ENCODE peak calls at places on chromosomes 4 and X, in ten cellular contexts. One of them, this sample, is unnamed.

GRCh38 chr4:124722069-124722468 is 9.5 kb upstream of the ANKRD50 start:
- DNase-seq in amniotic stem cell: no peak
- DNase-seq in epithelial cell of proximal tubule: no peak
- DNase-seq in GM23338: no peak
- DNase-seq in osteoblast: no peak
- DNase-seq in HL-60: no peak
- DNase-seq in AG08396: no peak
- DNase-seq in GM10248: no peak
- DNase-seq in kidney epithelial cell: no peak
- DNase-seq in NCI-H774: no peak
- DNase-seq in this sample: no peak

GRCh38 chr4:90057091-90057490 is 70.1 kb upstream of the CCSER1 start:
- DNase-seq in HL-60: no peak
- DNase-seq in AG08396: no peak
- DNase-seq in GM23338: no peak
- DNase-seq in epithelial cell of proximal tubule: no peak
- DNase-seq in GM10248: no peak
- DNase-seq in amniotic stem cell: no peak
- DNase-seq in osteoblast: peak; percentile 19
- DNase-seq in NCI-H774: no peak
- DNase-seq in kidney epithelial cell: no peak
- DNase-seq in this sample: no peak

GRCh38 chr4:37889849-37890500 is 909 bp upstream of the TBC1D1 start:
- DNase-seq in kidney epithelial cell: no peak
- DNase-seq in HL-60: no peak
- DNase-seq in amniotic stem cell: no peak
- DNase-seq in epithelial cell of proximal tubule: no peak
- DNase-seq in AG08396: peak; percentile 27
- DNase-seq in GM23338: peak; percentile 62
- DNase-seq in GM10248: no peak
- DNase-seq in NCI-H774: no peak
- DNase-seq in osteoblast: peak; percentile 79
- DNase-seq in this sample: no peak

GRCh38 chr4:82044141-82044993 is 329.4 kb downstream of the HNRNPD start:
- DNase-seq in GM23338: peak; percentile 82
- DNase-seq in HL-60: peak; percentile 3
- DNase-seq in AG08396: peak; percentile 55
- DNase-seq in osteoblast: peak; percentile 67
- DNase-seq in amniotic stem cell: no peak
- DNase-seq in NCI-H774: peak; percentile 40
- DNase-seq in kidney epithelial cell: peak; percentile 12
- DNase-seq in epithelial cell of proximal tubule: no peak
- DNase-seq in GM10248: no peak
- DNase-seq in this sample: peak; percentile 20

GRCh38 chr4:24991015-24991414 is 39.7 kb downstream of the LGI2 start:
- DNase-seq in osteoblast: peak; percentile 81
- DNase-seq in epithelial cell of proximal tubule: no peak
- DNase-seq in HL-60: no peak
- DNase-seq in GM23338: no peak
- DNase-seq in amniotic stem cell: no peak
- DNase-seq in AG08396: peak; percentile 18
- DNase-seq in kidney epithelial cell: no peak
- DNase-seq in GM10248: no peak
- DNase-seq in NCI-H774: no peak
- DNase-seq in this sample: no peak

GRCh38 chrX:144388738-144389137 is 504.9 kb downstream of the UBE2NL start:
- DNase-seq in kidney epithelial cell: no peak
- DNase-seq in osteoblast: no peak
- DNase-seq in AG08396: no peak
- DNase-seq in amniotic stem cell: no peak
- DNase-seq in NCI-H774: no peak
- DNase-seq in epithelial cell of proximal tubule: no peak
- DNase-seq in GM10248: no peak
- DNase-seq in HL-60: no peak
- DNase-seq in GM23338: no peak
- DNase-seq in this sample: no peak

GRCh38 chr4:154738426-154738825 is 5.4 kb upstream of the LRAT start:
- DNase-seq in amniotic stem cell: no peak
- DNase-seq in GM23338: peak; percentile 42
- DNase-seq in GM10248: no peak
- DNase-seq in AG08396: no peak
- DNase-seq in HL-60: no peak
- DNase-seq in epithelial cell of proximal tubule: no peak
- DNase-seq in NCI-H774: no peak
- DNase-seq in kidney epithelial cell: no peak
- DNase-seq in osteoblast: no peak
- DNase-seq in this sample: no peak

GRCh38 chr4:165378763-165379631 is at the start of gene CPE:
- DNase-seq in epithelial cell of proximal tubule: no peak
- DNase-seq in GM10248: peak; percentile 55
- DNase-seq in NCI-H774: peak; percentile 51
- DNase-seq in kidney epithelial cell: no peak
- DNase-seq in osteoblast: peak; percentile 95
- DNase-seq in HL-60: no peak
- DNase-seq in amniotic stem cell: peak; percentile 41
- DNase-seq in AG08396: peak; percentile 87
- DNase-seq in GM23338: peak; percentile 77
- DNase-seq in this sample: peak; percentile 69

GRCh38 chrX:53262918-53263394 is 18.4 kb downstream of the IQSEC2 start:
- DNase-seq in GM10248: no peak
- DNase-seq in epithelial cell of proximal tubule: no peak
- DNase-seq in HL-60: peak; percentile 75
- DNase-seq in kidney epithelial cell: no peak
- DNase-seq in osteoblast: peak; percentile 89
- DNase-seq in NCI-H774: no peak
- DNase-seq in GM23338: no peak
- DNase-seq in AG08396: peak; percentile 65
- DNase-seq in amniotic stem cell: no peak
- DNase-seq in this sample: no peak

GRCh38 chr4:55367084-55367722 is 21.2 kb downstream of the SRD5A3 start:
- DNase-seq in AG08396: no peak
- DNase-seq in HL-60: no peak
- DNase-seq in osteoblast: no peak
- DNase-seq in amniotic stem cell: no peak
- DNase-seq in NCI-H774: no peak
- DNase-seq in GM10248: no peak
- DNase-seq in GM23338: peak; percentile 22
- DNase-seq in kidney epithelial cell: no peak
- DNase-seq in epithelial cell of proximal tubule: no peak
- DNase-seq in this sample: no peak

GRCh38 chr4:71614626-71615025 is 169.3 kb downstream of the GC start:
- DNase-seq in amniotic stem cell: no peak
- DNase-seq in GM23338: no peak
- DNase-seq in GM10248: no peak
- DNase-seq in NCI-H774: no peak
- DNase-seq in kidney epithelial cell: no peak
- DNase-seq in osteoblast: no peak
- DNase-seq in HL-60: no peak
- DNase-seq in AG08396: no peak
- DNase-seq in epithelial cell of proximal tubule: no peak
- DNase-seq in this sample: no peak

This sample was measured in GM13976.